ENCODE peak calls at places on chromosomes 3 and 15, in seven cellular contexts. One of them, this sample, is unnamed.

GRCh38 chr3:175192536-175192935 is 333.4 kb downstream of the NAALADL2 start:
- DNase-seq in prostate gland: no peak
- DNase-seq in suprapubic skin: no peak
- DNase-seq in breast epithelium: no peak
- DNase-seq in endothelial cell of umbilical vein: peak
- DNase-seq in HCT116: peak
- DNase-seq in transverse colon: no peak
- DNase-seq in this sample: no peak

GRCh38 chr3:183766745-183767606 is 58.4 kb downstream of the MAP6D1 start:
- DNase-seq in HCT116: peak
- DNase-seq in prostate gland: peak
- DNase-seq in breast epithelium: peak
- DNase-seq in transverse colon: peak
- DNase-seq in endothelial cell of umbilical vein: peak
- DNase-seq in suprapubic skin: peak
- DNase-seq in this sample: peak

GRCh38 chr3:136606990-136607389 is 145.2 kb downstream of the STAG1 start:
- DNase-seq in prostate gland: no peak
- DNase-seq in endothelial cell of umbilical vein: no peak
- DNase-seq in transverse colon: no peak
- DNase-seq in breast epithelium: no peak
- DNase-seq in suprapubic skin: no peak
- DNase-seq in HCT116: no peak
- DNase-seq in this sample: no peak

GRCh38 chr15:33448961-33449611 is 138.3 kb downstream of the RYR3 start:
- DNase-seq in prostate gland: no peak
- DNase-seq in transverse colon: no peak
- DNase-seq in HCT116: no peak
- DNase-seq in breast epithelium: peak
- DNase-seq in endothelial cell of umbilical vein: no peak
- DNase-seq in suprapubic skin: no peak
- DNase-seq in this sample: no peak

GRCh38 chr3:185361920-185362319 is 1.0 kb upstream of the MAP3K13 start:
- DNase-seq in suprapubic skin: no peak
- DNase-seq in transverse colon: no peak
- DNase-seq in HCT116: no peak
- DNase-seq in prostate gland: no peak
- DNase-seq in endothelial cell of umbilical vein: no peak
- DNase-seq in breast epithelium: no peak
- DNase-seq in this sample: no peak

GRCh38 chr3:44509393-44509921 is 32.0 kb upstream of the ZNF445 start:
- DNase-seq in breast epithelium: no peak
- DNase-seq in prostate gland: no peak
- DNase-seq in HCT116: no peak
- DNase-seq in transverse colon: no peak
- DNase-seq in endothelial cell of umbilical vein: no peak
- DNase-seq in suprapubic skin: no peak
- DNase-seq in this sample: no peak

GRCh38 chr3:134838599-134838998 is 43.5 kb downstream of the EPHB1 start:
- DNase-seq in breast epithelium: no peak
- DNase-seq in suprapubic skin: no peak
- DNase-seq in endothelial cell of umbilical vein: no peak
- DNase-seq in transverse colon: no peak
- DNase-seq in prostate gland: no peak
- DNase-seq in HCT116: no peak
- DNase-seq in this sample: no peak

GRCh38 chr15:48984811-48985352 is 21.2 kb upstream of the SHC4 start:
- DNase-seq in endothelial cell of umbilical vein: no peak
- DNase-seq in transverse colon: no peak
- DNase-seq in prostate gland: no peak
- DNase-seq in HCT116: no peak
- DNase-seq in breast epithelium: no peak
- DNase-seq in suprapubic skin: no peak
- DNase-seq in this sample: no peak

GRCh38 chr15:29844290-29844903 is 22.1 kb upstream of the TJP1 start:
- DNase-seq in prostate gland: no peak
- DNase-seq in suprapubic skin: no peak
- DNase-seq in breast epithelium: no peak
- DNase-seq in endothelial cell of umbilical vein: no peak
- DNase-seq in HCT116: peak
- DNase-seq in transverse colon: no peak
- DNase-seq in this sample: no peak

GRCh38 chr3:133469140-133469731 is 69.4 kb downstream of the BFSP2 start:
- DNase-seq in transverse colon: no peak
- DNase-seq in suprapubic skin: no peak
- DNase-seq in prostate gland: no peak
- DNase-seq in endothelial cell of umbilical vein: no peak
- DNase-seq in breast epithelium: no peak
- DNase-seq in HCT116: no peak
- DNase-seq in this sample: no peak

GRCh38 chr3:194161181-194162045 is 25.5 kb downstream of the HES1 start:
- DNase-seq in transverse colon: no peak
- DNase-seq in suprapubic skin: no peak
- DNase-seq in endothelial cell of umbilical vein: no peak
- DNase-seq in breast epithelium: peak
- DNase-seq in prostate gland: peak
- DNase-seq in HCT116: no peak
- DNase-seq in this sample: no peak

GRCh38 chr3:28667646-28668376 is 319.2 kb upstream of the AZI2 start:
- DNase-seq in HCT116: peak
- DNase-seq in transverse colon: peak
- DNase-seq in prostate gland: peak
- DNase-seq in endothelial cell of umbilical vein: peak
- DNase-seq in suprapubic skin: no peak
- DNase-seq in breast epithelium: peak
- DNase-seq in this sample: peak

GRCh38 chr3:86702381-86702958 is 288.5 kb downstream of the VGLL3 start:
- DNase-seq in prostate gland: no peak
- DNase-seq in breast epithelium: no peak
- DNase-seq in transverse colon: no peak
- DNase-seq in suprapubic skin: no peak
- DNase-seq in HCT116: no peak
- DNase-seq in endothelial cell of umbilical vein: peak
- DNase-seq in this sample: no peak

GRCh38 chr3:172646439-172647015 is 64.3 kb downstream of the NCEH1 start:
- DNase-seq in prostate gland: peak
- DNase-seq in endothelial cell of umbilical vein: peak
- DNase-seq in suprapubic skin: no peak
- DNase-seq in breast epithelium: no peak
- DNase-seq in transverse colon: no peak
- DNase-seq in HCT116: no peak
- DNase-seq in this sample: no peak

GRCh38 chr15:71448688-71449114 is 333.4 kb downstream of the THSD4 start:
- DNase-seq in transverse colon: peak
- DNase-seq in endothelial cell of umbilical vein: peak
- DNase-seq in HCT116: peak
- DNase-seq in suprapubic skin: no peak
- DNase-seq in prostate gland: peak
- DNase-seq in breast epithelium: peak
- DNase-seq in this sample: no peak

GRCh38 chr3:141439589-141439988 is 47.2 kb upstream of the RASA2 start:
- DNase-seq in prostate gland: no peak
- DNase-seq in transverse colon: no peak
- DNase-seq in endothelial cell of umbilical vein: peak
- DNase-seq in suprapubic skin: no peak
- DNase-seq in breast epithelium: no peak
- DNase-seq in HCT116: no peak
- DNase-seq in this sample: no peak

GRCh38 chr3:61832375-61833229 is 271.2 kb downstream of the PTPRG start:
- DNase-seq in transverse colon: no peak
- DNase-seq in HCT116: no peak
- DNase-seq in endothelial cell of umbilical vein: no peak
- DNase-seq in breast epithelium: no peak
- DNase-seq in suprapubic skin: no peak
- DNase-seq in prostate gland: no peak
- DNase-seq in this sample: no peak

GRCh38 chr3:127853681-127854080 is 31.4 kb upstream of the MGLL start:
- DNase-seq in breast epithelium: no peak
- DNase-seq in suprapubic skin: no peak
- DNase-seq in transverse colon: peak
- DNase-seq in prostate gland: no peak
- DNase-seq in endothelial cell of umbilical vein: no peak
- DNase-seq in HCT116: no peak
- DNase-seq in this sample: no peak

GRCh38 chr3:10500717-10501663 is 4.4 kb downstream of the ATP2B2 start:
- DNase-seq in HCT116: no peak
- DNase-seq in transverse colon: no peak
- DNase-seq in endothelial cell of umbilical vein: no peak
- DNase-seq in prostate gland: no peak
- DNase-seq in suprapubic skin: no peak
- DNase-seq in breast epithelium: no peak
- DNase-seq in this sample: no peak

GRCh38 chr3:65893631-65894030 is 145.1 kb downstream of the MAGI1 start:
- DNase-seq in transverse colon: no peak
- DNase-seq in suprapubic skin: no peak
- DNase-seq in breast epithelium: no peak
- DNase-seq in prostate gland: no peak
- DNase-seq in HCT116: no peak
- DNase-seq in endothelial cell of umbilical vein: no peak
- DNase-seq in this sample: no peak

GRCh38 chr3:79367066-79367465 is 400.7 kb downstream of the ROBO1 start:
- DNase-seq in endothelial cell of umbilical vein: peak
- DNase-seq in HCT116: no peak
- DNase-seq in prostate gland: no peak
- DNase-seq in breast epithelium: no peak
- DNase-seq in suprapubic skin: no peak
- DNase-seq in transverse colon: no peak
- DNase-seq in this sample: no peak

GRCh38 chr3:55556622-55557531 is 69.8 kb upstream of the WNT5A start:
- DNase-seq in endothelial cell of umbilical vein: no peak
- DNase-seq in transverse colon: no peak
- DNase-seq in HCT116: no peak
- DNase-seq in breast epithelium: no peak
- DNase-seq in prostate gland: no peak
- DNase-seq in suprapubic skin: no peak
- DNase-seq in this sample: no peak

GRCh38 chr15:63045438-63046278 is 3.1 kb downstream of the TPM1 start:
- DNase-seq in HCT116: no peak
- DNase-seq in breast epithelium: no peak
- DNase-seq in transverse colon: no peak
- DNase-seq in suprapubic skin: no peak
- DNase-seq in endothelial cell of umbilical vein: peak
- DNase-seq in prostate gland: no peak
- DNase-seq in this sample: no peak
- TF ChIP-seq POLR2A in HCT116: no peak
- TF ChIP-seq POLR2A in breast epithelium: no peak
- TF ChIP-seq POLR2A in transverse colon: no peak
- TF ChIP-seq POLR2A in suprapubic skin: no peak
- TF ChIP-seq POLR2A in endothelial cell of umbilical vein: no peak
- TF ChIP-seq POLR2A in prostate gland: no peak
- TF ChIP-seq POLR2A in this sample: no peak

DNA sequence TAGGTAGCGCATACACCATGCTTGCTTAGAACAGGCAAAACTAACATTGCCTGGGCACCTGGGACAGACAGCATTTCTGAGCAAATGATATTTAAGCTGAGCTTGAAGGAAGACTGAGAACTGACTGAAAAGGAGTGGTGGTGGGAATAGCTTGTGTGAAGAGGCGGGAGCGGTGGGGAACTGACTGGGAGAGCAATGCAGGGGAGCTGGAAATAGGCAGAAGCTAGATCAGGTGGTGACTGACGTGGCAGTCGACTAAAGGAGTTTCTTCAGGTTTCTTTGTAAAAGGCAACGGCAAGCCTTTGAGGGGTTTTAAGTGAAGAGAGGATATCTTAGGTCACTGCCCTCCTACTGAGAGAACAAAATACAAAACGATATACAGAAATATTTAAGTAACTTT is 61.8 kb downstream of the NEO1 start:
- DNase-seq in breast epithelium: no peak
- DNase-seq in suprapubic skin: no peak
- DNase-seq in HCT116: no peak
- DNase-seq in transverse colon: no peak
- DNase-seq in endothelial cell of umbilical vein: no peak
- DNase-seq in prostate gland: no peak
- DNase-seq in this sample: no peak
- TF ChIP-seq POLR2AphosphoS5 in breast epithelium: no peak
- TF ChIP-seq POLR2AphosphoS5 in suprapubic skin: no peak
- TF ChIP-seq POLR2AphosphoS5 in HCT116: no peak
- TF ChIP-seq POLR2AphosphoS5 in transverse colon: no peak
- TF ChIP-seq POLR2AphosphoS5 in endothelial cell of umbilical vein: no peak
- TF ChIP-seq POLR2AphosphoS5 in prostate gland: no peak
- TF ChIP-seq POLR2AphosphoS5 in this sample: no peak

GRCh38 chr3:131390331-131390730 is 8.8 kb downstream of the NUDT16 start:
- DNase-seq in endothelial cell of umbilical vein: no peak
- DNase-seq in prostate gland: no peak
- DNase-seq in HCT116: no peak
- DNase-seq in suprapubic skin: no peak
- DNase-seq in transverse colon: no peak
- DNase-seq in breast epithelium: no peak
- DNase-seq in this sample: no peak

GRCh38 chr3:131388400-131388799 is 6.8 kb downstream of the NUDT16 start:
- DNase-seq in transverse colon: no peak
- DNase-seq in breast epithelium: no peak
- DNase-seq in suprapubic skin: no peak
- DNase-seq in prostate gland: no peak
- DNase-seq in HCT116: no peak
- DNase-seq in endothelial cell of umbilical vein: peak
- DNase-seq in this sample: no peak

GRCh38 chr3:131387796-131388195 is 6.2 kb downstream of the NUDT16 start:
- DNase-seq in HCT116: no peak
- DNase-seq in breast epithelium: no peak
- DNase-seq in endothelial cell of umbilical vein: peak
- DNase-seq in prostate gland: no peak
- DNase-seq in transverse colon: no peak
- DNase-seq in suprapubic skin: no peak
- DNase-seq in this sample: no peak

GRCh38 chr3:131381445-131382291 is at the start of gene NUDT16:
- DNase-seq in prostate gland: peak
- DNase-seq in endothelial cell of umbilical vein: peak
- DNase-seq in HCT116: peak
- DNase-seq in transverse colon: peak
- DNase-seq in suprapubic skin: peak
- DNase-seq in breast epithelium: peak
- DNase-seq in this sample: peak

DNA sequence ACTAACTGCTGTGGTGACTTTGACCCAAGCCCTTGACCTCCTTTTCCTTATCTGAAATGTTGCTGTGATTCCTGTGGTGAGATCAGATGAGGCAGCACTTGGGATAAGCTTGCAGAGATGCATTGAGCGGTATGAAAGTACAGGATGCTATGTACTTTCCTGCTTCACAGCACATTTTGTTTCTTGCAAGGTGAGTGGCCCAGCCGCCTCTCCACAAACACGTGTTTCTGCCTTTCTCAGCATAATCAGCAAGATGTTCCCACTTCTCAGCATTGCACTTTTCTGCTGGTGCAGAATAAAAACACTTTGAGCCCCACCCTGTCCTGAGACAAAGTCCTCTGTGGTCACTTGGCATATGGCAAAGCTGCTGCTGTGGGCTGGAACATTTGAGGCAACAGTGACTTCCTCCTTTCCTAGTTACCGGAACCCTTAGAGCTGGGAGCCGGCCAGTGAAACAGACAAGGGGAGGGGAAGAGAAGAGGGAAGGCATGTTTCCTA is 4.9 kb downstream of the NUDT16 start:
- DNase-seq in suprapubic skin: peak
- DNase-seq in HCT116: no peak
- DNase-seq in prostate gland: peak
- DNase-seq in endothelial cell of umbilical vein: peak
- DNase-seq in breast epithelium: peak
- DNase-seq in transverse colon: peak
- DNase-seq in this sample: no peak
- TF ChIP-seq POLR2A in suprapubic skin: no peak
- TF ChIP-seq POLR2A in HCT116: no peak
- TF ChIP-seq POLR2A in prostate gland: no peak
- TF ChIP-seq POLR2A in endothelial cell of umbilical vein: no peak
- TF ChIP-seq POLR2A in breast epithelium: no peak
- TF ChIP-seq POLR2A in transverse colon: no peak
- TF ChIP-seq POLR2A in this sample: no peak

GRCh38 chr15:26157081-26157480 is 294.0 kb upstream of the ATP10A start:
- DNase-seq in transverse colon: no peak
- DNase-seq in breast epithelium: no peak
- DNase-seq in suprapubic skin: no peak
- DNase-seq in HCT116: no peak
- DNase-seq in prostate gland: no peak
- DNase-seq in endothelial cell of umbilical vein: no peak
- DNase-seq in this sample: no peak
- TF ChIP-seq POLR2AphosphoS5 in transverse colon: no peak
- TF ChIP-seq POLR2AphosphoS5 in breast epithelium: no peak
- TF ChIP-seq POLR2AphosphoS5 in suprapubic skin: no peak
- TF ChIP-seq POLR2AphosphoS5 in HCT116: no peak
- TF ChIP-seq POLR2AphosphoS5 in prostate gland: peak
- TF ChIP-seq POLR2AphosphoS5 in endothelial cell of umbilical vein: no peak
- TF ChIP-seq POLR2AphosphoS5 in this sample: no peak

This sample was measured in GM12891.